ENCODE peak calls at places on chromosomes 13 and 19, in nine cellular contexts. W is NCI-H2107, Z is SW 1271, L is NCI-H1436, K is PC-9, E is NCI-H1092 treated with DMSO at 0.1 percent for 48 hours, A is skeletal muscle cell, D is H1, S is HT1080. X is an unnamed sample.

GRCh38 chr19:5539431-5539833 is 28.3 kb downstream of the TINCR start:
- DNase-seq in A (no peak), S (no peak), D (peak), K (no peak), W (no peak), Z (no peak), E (no peak), L (peak), X (no peak)

GRCh38 chr19:44949550-44949949 is 3.7 kb downstream of the APOC2 start:
- DNase-seq in Z (no peak), W (no peak), E (no peak), A (no peak), L (no peak), K (no peak), D (no peak), S (no peak), X (no peak)

GRCh38 chr13:51687928-51688714 is 103.9 kb downstream of the WDFY2 start:
- DNase-seq in K (no peak), E (no peak), S (no peak), D (no peak), Z (no peak), L (no peak), W (no peak), A (no peak), X (no peak)

GRCh38 chr13:93420206-93420605 is 193.6 kb downstream of the GPC6 start:
- DNase-seq in W (no peak), E (no peak), K (no peak), D (no peak), A (no peak), Z (no peak), L (no peak), S (no peak), X (no peak)

GRCh38 chr13:37645181-37645580 is 46.6 kb upstream of the POSTN start:
- DNase-seq in K (no peak), A (no peak), W (no peak), L (no peak), E (no peak), Z (no peak), D (no peak), S (no peak), X (no peak)

GRCh38 chr13:39956036-39956435 is 300.6 kb downstream of the COG6 start:
- DNase-seq in W (no peak), L (no peak), E (no peak), A (no peak), D (no peak), S (no peak), Z (no peak), K (no peak), X (no peak)

GRCh38 chr19:35885225-35885624 is 15.1 kb downstream of the NFKBID start:
- DNase-seq in K (no peak), Z (no peak), W (no peak), S (no peak), E (no peak), L (no peak), A (no peak), D (no peak), X (no peak)

GRCh38 chr13:24043590-24044350 is 116.8 kb upstream of the SPATA13 start:
- DNase-seq in Z (no peak), D (no peak), K (no peak), W (no peak), L (no peak), A (no peak), S (no peak), E (no peak), X (no peak)

GRCh38 chr13:30398601-30399072 is 23.7 kb upstream of the UBE2L5 start:
- DNase-seq in A (no peak), W (no peak), L (no peak), D (no peak), E (no peak), K (peak), Z (no peak), S (no peak), X (no peak)

GRCh38 chr13:98874029-98874397 is 103.9 kb downstream of the DOCK9 start:
- DNase-seq in D (no peak), E (no peak), Z (no peak), W (no peak), K (no peak), L (no peak), S (no peak), A (no peak), X (no peak)

GRCh38 chr13:23477096-23477495 is 43.6 kb upstream of the SACS start:
- DNase-seq in D (no peak), A (no peak), Z (no peak), E (no peak), L (no peak), S (no peak), W (no peak), K (no peak), X (no peak)

GRCh38 chr13:47087841-47088240 is 191.0 kb upstream of the HTR2A start:
- DNase-seq in E (no peak), D (no peak), L (no peak), S (peak), W (no peak), Z (no peak), K (no peak), A (peak), X (peak)

GRCh38 chr13:94192576-94192975 is 286.9 kb downstream of the DCT start:
- DNase-seq in S (peak), L (no peak), Z (peak), D (peak), W (no peak), A (no peak), K (no peak), E (peak), X (peak)

GRCh38 chr13:51715613-51716012 is 88.3 kb downstream of the DHRS12 start:
- DNase-seq in A (no peak), L (no peak), K (peak), D (no peak), W (no peak), S (no peak), E (no peak), Z (no peak), X (no peak)

GRCh38 chr19:33273881-33274662 is 28.3 kb downstream of the CEBPA start:
- DNase-seq in D (no peak), E (no peak), Z (no peak), L (no peak), W (peak), K (no peak), S (peak), A (peak), X (peak)

GRCh38 chr19:15304140-15304705 is 28.1 kb downstream of the BRD4 start:
- DNase-seq in L (no peak), W (no peak), D (no peak), Z (no peak), K (no peak), A (no peak), E (no peak), S (no peak), X (no peak)

GRCh38 chr13:80022146-80022545 is 318.8 kb downstream of the SPRY2 start:
- DNase-seq in W (no peak), D (no peak), L (no peak), K (no peak), S (no peak), E (no peak), Z (no peak), A (no peak), X (no peak)

GRCh38 chr13:98174321-98174720 is 2.7 kb downstream of the RNF113B start:
- DNase-seq in S (no peak), Z (no peak), A (no peak), D (no peak), L (no peak), E (peak), K (no peak), W (no peak), X (no peak)

GRCh38 chr19:23283925-23284324 is 33.7 kb upstream of the ZNF724 start:
- DNase-seq in A (no peak), K (no peak), L (peak), Z (peak), W (no peak), D (peak), E (peak), S (peak), X (peak)

GRCh38 chr13:44263920-44264610 is 109.6 kb upstream of the SERP2 start:
- DNase-seq in K (no peak), E (no peak), S (no peak), Z (no peak), W (no peak), D (no peak), L (no peak), A (no peak), X (no peak)

GRCh38 chr13:33723365-33723764 is 94.6 kb upstream of the RFC3 start:
- DNase-seq in D (no peak), W (no peak), L (no peak), S (no peak), K (no peak), E (no peak), Z (no peak), A (no peak), X (no peak)

GRCh38 chr19:3409346-3410064 is 43.1 kb downstream of the NFIC start:
- DNase-seq in A (no peak), L (no peak), Z (no peak), K (no peak), W (no peak), D (no peak), S (no peak), E (peak), X (no peak)

GRCh38 chr13:24737042-24737441 is 26.9 kb upstream of the RNF17 start:
- DNase-seq in Z (no peak), L (no peak), W (no peak), E (no peak), S (no peak), D (peak), A (no peak), K (no peak), X (no peak)